ENCODE peak calls at places on chromosomes 16 and 17, in five cellular contexts. V is IMR-90, R is neural progenitor cell, M is body of pancreas, N is sigmoid colon. Y is an unnamed sample.

GRCh38 chr16:84117482-84117843 is 721 bp upstream of the MBTPS1 start:
- DNase-seq in V (peak; percentile 31), N (no peak), M (no peak), R (peak; percentile 58), Y (no peak)

GRCh38 chr16:71780521-71781089 is 28.0 kb downstream of the AP1G1 start:
- DNase-seq in M (no peak), R (no peak), V (no peak), N (no peak), Y (no peak)

GRCh38 chr16:88971371-88972097 is 5.5 kb downstream of the CBFA2T3 start:
- DNase-seq in N (no peak), R (no peak), M (no peak), V (no peak), Y (no peak)

GRCh38 chr16:27823438-27823820 is 240.1 kb downstream of the GSG1L start:
- DNase-seq in V (no peak), M (no peak), N (no peak), R (no peak), Y (no peak)

GRCh38 chr17:3792481-3792880 is 8.5 kb downstream of the ITGAE start:
- DNase-seq in M (no peak), N (no peak), R (no peak), V (no peak), Y (no peak)

GRCh38 chr17:29146369-29146972 is 33.7 kb downstream of the MYO18A start:
- DNase-seq in V (no peak), M (no peak), N (no peak), R (no peak), Y (no peak)

GRCh38 chr17:79938696-79939435 is 96.8 kb downstream of the TBC1D16 start:
- DNase-seq in M (no peak), N (no peak), R (no peak), V (no peak), Y (no peak)

GRCh38 chr17:61199431-61200348 is 200.0 kb upstream of the TBX2 start:
- DNase-seq in M (no peak), R (no peak), V (no peak), N (no peak), Y (no peak)

GRCh38 chr16:14286381-14287230 is 215.5 kb downstream of the MRTFB start:
- DNase-seq in R (peak; percentile 63), M (no peak), N (no peak), V (no peak), Y (no peak)

GRCh38 chr17:2398655-2399571 is 1.9 kb downstream of the MNT start:
- DNase-seq in V (peak; percentile 78), N (peak; percentile 86), M (peak; percentile 51), R (peak; percentile 80), Y (peak; percentile 81)

GRCh38 chr16:24988137-24988535 is 27.0 kb downstream of the ARHGAP17 start:
- DNase-seq in R (no peak), V (peak; percentile 60), N (no peak), M (no peak), Y (no peak)

GRCh38 chr17:11461993-11462548 is 136.2 kb upstream of the DNAH9 start:
- DNase-seq in R (no peak), V (no peak), M (no peak), N (no peak), Y (no peak)

GRCh38 chr17:76445697-76446448 is 7.1 kb downstream of the UBE2O start:
- DNase-seq in N (no peak), R (no peak), V (no peak), M (no peak), Y (no peak)

GRCh38 chr17:65698381-65699061 is 137.1 kb upstream of the AXIN2 start:
- DNase-seq in R (peak; percentile 46), M (no peak), N (no peak), V (peak; percentile 76), Y (no peak)

GRCh38 chr17:73203788-73204479 is 11.1 kb downstream of the COG1 start:
- DNase-seq in N (no peak), R (no peak), M (no peak), V (no peak), Y (no peak)

GRCh38 chr17:40909351-40909750 is 24.3 kb upstream of the KRT20 start:
- DNase-seq in M (peak; percentile 79), R (peak; percentile 90), V (peak; percentile 98), N (peak; percentile 89), Y (peak; percentile 80)

GRCh38 chr17:28499684-28500357 is 6.3 kb upstream of the FOXN1 start:
- DNase-seq in M (no peak), R (no peak), V (no peak), N (no peak), Y (no peak)

GRCh38 chr16:73048292-73049050 is 543 bp upstream of the ZFHX3 start:
- DNase-seq in N (peak; percentile 87), M (peak; percentile 47), V (no peak), R (peak; percentile 86), Y (no peak)
- H3K4me1 ChIP-seq in N (peaks cover 3% of the 10 kb centered on the region), M (peaks cover 65% of the 10 kb centered on the region), V (peaks cover 53% of the 10 kb centered on the region), R (peaks cover 48% of the 10 kb centered on the region), Y (peaks cover 86% of the 10 kb centered on the region)

DNA sequence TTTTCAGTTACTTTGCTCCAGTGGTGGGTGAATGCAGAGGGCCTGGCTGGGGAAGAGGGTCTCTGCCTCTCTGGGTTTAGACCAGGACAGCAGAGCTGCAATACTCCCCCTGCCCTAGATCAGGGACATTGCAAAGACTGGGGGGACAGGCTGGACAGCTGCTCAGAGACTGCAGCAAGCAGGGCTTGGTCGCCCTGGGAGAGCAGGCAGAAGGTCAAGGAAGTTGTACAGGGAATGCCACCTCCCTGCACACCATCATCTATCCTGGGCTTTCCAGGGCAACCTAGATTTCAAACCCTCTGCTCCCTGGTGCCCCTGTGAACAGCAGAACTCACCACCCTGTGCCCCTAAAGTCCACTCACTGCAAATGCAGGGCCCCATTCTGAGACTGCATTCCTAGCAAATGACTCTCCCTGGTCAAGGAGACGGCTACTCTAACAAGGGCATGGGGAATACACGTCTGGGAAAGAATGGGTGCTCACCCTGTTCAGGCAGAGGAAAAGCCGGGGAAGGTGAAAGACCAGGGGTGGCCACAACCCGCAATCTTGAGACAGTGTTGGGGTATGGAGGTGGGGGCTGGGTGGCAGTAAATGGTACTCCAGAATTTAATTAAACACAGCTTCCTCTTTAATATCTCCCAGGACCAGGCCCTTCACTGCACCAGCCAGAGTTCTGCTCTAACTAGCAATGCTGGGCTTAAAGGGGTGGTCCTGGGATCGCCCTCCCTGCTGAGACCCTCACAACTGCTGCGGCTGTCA is 1.0 kb downstream of the KIFC3 start:
- DNase-seq in M (no peak), R (peak; percentile 35), V (peak; percentile 75), N (no peak), Y (no peak)
- H3K4me3 ChIP-seq in M (no peak overlapping the region), R (peak overlapping the region; percentile 71), V (peak overlapping the region; percentile 84), N (peak overlapping the region; percentile 66), Y (peak overlapping the region; percentile 43)

DNA sequence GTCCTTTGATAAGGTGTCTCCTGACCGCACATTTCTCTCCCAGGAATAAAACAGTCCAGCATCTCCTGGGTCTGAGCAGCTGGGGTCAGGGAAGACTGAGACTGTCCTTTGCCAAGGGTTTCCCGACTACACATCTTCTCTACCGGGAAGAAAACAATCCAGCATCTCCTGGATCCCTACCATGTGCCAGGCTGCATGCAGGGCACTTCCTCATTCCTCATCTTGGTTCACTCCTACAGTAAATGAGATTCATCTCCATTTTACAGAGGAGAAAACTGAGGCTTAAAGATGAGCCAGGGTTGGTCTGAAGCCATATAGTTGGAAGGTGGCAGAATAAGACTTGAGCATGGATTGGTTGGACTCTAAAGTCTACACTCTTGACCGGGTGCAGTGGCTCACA is 36.7 kb downstream of the NOG start:
- DNase-seq in N (no peak), V (no peak), R (no peak), M (no peak), Y (no peak)
- H3K27me3 ChIP-seq in N (no peaks in the 10 kb centered on the region), V (peaks cover 27% of the 10 kb centered on the region), R (no peaks in the 10 kb centered on the region), M (no peaks in the 10 kb centered on the region), Y (no peaks in the 10 kb centered on the region)

GRCh38 chr16:58414938-58415451 is 22.7 kb downstream of the GINS3 start:
- DNase-seq in M (no peak), N (no peak), R (no peak), V (peak; percentile 29), Y (no peak)
- H3K4me1 ChIP-seq in M (no peaks in the 10 kb centered on the region), N (no peaks in the 10 kb centered on the region), R (peaks cover 29% of the 10 kb centered on the region), V (peaks cover 2% of the 10 kb centered on the region), Y (no peaks in the 10 kb centered on the region)

GRCh38 chr17:4947010-4947410 is 1.3 kb downstream of the PFN1 start:
- DNase-seq in M (no peak), R (peak; percentile 44), N (peak; percentile 76), V (no peak), Y (no peak)
- H3K4me3 ChIP-seq in M (peak overlapping the region; percentile 91), R (peak overlapping the region; percentile 77), N (peak overlapping the region; percentile 99), V (peak overlapping the region; percentile 98), Y (peak overlapping the region; percentile 98)

GRCh38 chr17:18141210-18141803 is 32.8 kb downstream of the MYO15A start:
- DNase-seq in V (peak; percentile 55), N (no peak), R (peak; percentile 70), M (no peak), Y (peak; percentile 66)

GRCh38 chr17:18143044-18143936 is 34.7 kb downstream of the MYO15A start:
- DNase-seq in R (peak; percentile 81), V (peak; percentile 16), M (no peak), N (no peak), Y (peak; percentile 63)

GRCh38 chr17:18140648-18141047 is 32.1 kb downstream of the MYO15A start:
- DNase-seq in R (no peak), V (no peak), M (no peak), N (no peak), Y (no peak)

GRCh38 chr17:18144261-18144660 is 35.7 kb downstream of the MYO15A start:
- DNase-seq in M (no peak), R (no peak), V (no peak), N (no peak), Y (no peak)

GRCh38 chr17:18142417-18142816 is 33.9 kb downstream of the MYO15A start:
- DNase-seq in M (no peak), R (no peak), V (no peak), N (no peak), Y (no peak)
- H3K27me3 ChIP-seq in M (no peaks in the 10 kb centered on the region), R (no peaks in the 10 kb centered on the region), V (no peaks in the 10 kb centered on the region), N (no peaks in the 10 kb centered on the region), Y (no peaks in the 10 kb centered on the region)

DNA sequence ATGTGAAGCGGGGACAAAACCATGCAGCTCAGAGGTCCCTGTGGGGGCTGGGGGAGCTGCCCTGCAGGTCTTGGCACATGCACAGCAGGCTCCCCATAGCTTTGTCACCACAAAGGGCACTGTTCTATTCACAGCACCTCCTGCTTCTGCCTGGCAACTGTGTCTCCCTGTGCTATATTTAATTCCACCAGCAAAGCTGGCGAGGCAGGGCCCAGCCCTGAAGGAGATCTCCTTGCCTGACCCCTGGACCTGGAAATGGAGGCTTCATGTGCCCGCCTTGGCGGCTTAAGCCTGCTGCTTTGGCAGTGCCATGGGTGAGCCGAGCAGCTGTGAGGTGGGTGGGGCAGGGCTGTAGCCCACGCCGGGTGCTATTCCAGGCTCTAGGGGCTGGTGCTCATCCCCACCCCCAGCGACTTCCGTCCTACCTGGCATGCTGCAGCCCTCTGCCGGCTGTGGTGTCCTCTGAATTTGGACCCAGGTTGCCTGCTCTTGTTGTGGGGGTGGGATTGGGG is 6.8 kb downstream of the LDHD start:
- DNase-seq in M (peak; percentile 34), V (no peak), R (no peak), N (peak; percentile 81), Y (no peak)
- H3K4me1 ChIP-seq in M (peaks cover 36% of the 10 kb centered on the region), V (peaks cover 49% of the 10 kb centered on the region), R (peaks cover 21% of the 10 kb centered on the region), N (no peaks in the 10 kb centered on the region), Y (no peaks in the 10 kb centered on the region)